ENCODE peak calls at places on chromosomes 5 and 9, in seven cellular contexts. K, Z, Y, G, F, H and E are unnamed samples.

GRCh38 chr9:32741706-32742105 is 41.6 kb upstream of the TMEM215 start:
- DNase-seq in H (peak; percentile 34), F (no peak), G (peak; percentile 49), Z (no peak), K (no peak), Y (no peak), E (no peak)

GRCh38 chr5:166991586-166991985 is 1299.9 kb upstream of the WWC1 start:
- DNase-seq in K (no peak), Z (no peak), G (no peak), F (no peak), H (no peak), Y (no peak), E (no peak)

GRCh38 chr9:90950600-90950999 is 149.0 kb downstream of the SYK start:
- DNase-seq in H (no peak), Y (no peak), F (no peak), G (no peak), K (no peak), Z (no peak), E (no peak)

GRCh38 chr5:123754903-123755302 is 242.9 kb downstream of the CSNK1G3 start:
- DNase-seq in Y (no peak), H (peak; percentile 41), G (peak; percentile 40), Z (no peak), F (no peak), K (no peak), E (no peak)

GRCh38 chr9:23123048-23123632 is 676.5 kb downstream of the DMRTA1 start:
- DNase-seq in Y (no peak), F (no peak), H (peak; percentile 61), K (no peak), G (peak; percentile 43), Z (peak; percentile 13), E (peak; percentile 74)

GRCh38 chr9:120393386-120394057 is 186.4 kb downstream of the CDK5RAP2 start:
- DNase-seq in Z (no peak), H (no peak), G (peak; percentile 16), F (no peak), Y (no peak), K (no peak), E (no peak)

GRCh38 chr5:59724482-59725392 is 168.8 kb downstream of the PDE4D start:
- DNase-seq in F (peak; percentile 36), Y (no peak), G (peak; percentile 58), K (no peak), H (peak; percentile 39), Z (no peak), E (peak; percentile 80)

GRCh38 chr5:159071382-159071781 is 28.3 kb downstream of the EBF1 start:
- DNase-seq in Z (no peak), G (no peak), K (no peak), Y (no peak), H (no peak), F (peak; percentile 26), E (no peak)

GRCh38 chr5:151051066-151051930 is 29.5 kb downstream of the TNIP1 start:
- DNase-seq in Z (no peak), Y (peak; percentile 61), H (peak; percentile 78), F (peak; percentile 80), K (peak; percentile 82), G (peak; percentile 78), E (peak; percentile 95)

GRCh38 chr5:172479034-172479783 is 24.9 kb upstream of the SH3PXD2B start:
- DNase-seq in K (peak; percentile 86), Z (peak; percentile 84), G (peak; percentile 89), H (peak; percentile 84), Y (peak; percentile 29), F (peak; percentile 71), E (peak; percentile 94)

GRCh38 chr5:106862450-106863193 is 808.1 kb downstream of the EFNA5 start:
- DNase-seq in K (no peak), G (no peak), F (no peak), Y (no peak), Z (peak; percentile 81), H (peak; percentile 93), E (no peak)

GRCh38 chr9:110257097-110257955 is 1.0 kb upstream of the TXN start:
- DNase-seq in H (peak; percentile 29), K (peak; percentile 20), F (no peak), Y (no peak), G (peak; percentile 31), Z (no peak), E (peak; percentile 75)

GRCh38 chr5:121121786-121122185 is 657.7 kb downstream of the PRR16 start:
- DNase-seq in F (no peak), Y (no peak), H (no peak), G (no peak), K (no peak), Z (no peak), E (no peak)

GRCh38 chr5:103505581-103506305 is 56.8 kb downstream of the NUDT12 start:
- DNase-seq in G (peak; percentile 28), K (no peak), H (peak; percentile 65), F (no peak), Z (peak; percentile 93), Y (no peak), E (no peak)

GRCh38 chr5:150131978-150132694 is 23.5 kb downstream of the PDGFRB start:
- DNase-seq in K (peak; percentile 68), G (no peak), Y (no peak), Z (no peak), H (no peak), F (no peak), E (no peak)